ENCODE peak calls at places on chromosomes 2 and 18, in nine cellular contexts. One of them, this sample, is unnamed.

GRCh38 chr2:28408764-28409599 is 16.3 kb downstream of the FOSL2 start:
- DNase-seq in pancreas: no peak
- DNase-seq in astrocyte of the spinal cord: peak
- DNase-seq in hepatocyte: no peak
- DNase-seq in stomach: no peak
- DNase-seq in left lung: peak
- DNase-seq in body of pancreas: peak
- DNase-seq in spleen: peak
- DNase-seq in AG10803: peak
- DNase-seq in this sample: peak

GRCh38 chr18:9814431-9814830 is 71.3 kb upstream of the TXNDC2 start:
- DNase-seq in pancreas: no peak
- DNase-seq in astrocyte of the spinal cord: peak
- DNase-seq in hepatocyte: no peak
- DNase-seq in stomach: no peak
- DNase-seq in left lung: no peak
- DNase-seq in body of pancreas: no peak
- DNase-seq in spleen: no peak
- DNase-seq in AG10803: peak
- DNase-seq in this sample: peak

GRCh38 chr2:11161747-11162146 is 6.5 kb downstream of the SLC66A3 start:
- DNase-seq in pancreas: no peak
- DNase-seq in astrocyte of the spinal cord: no peak
- DNase-seq in hepatocyte: no peak
- DNase-seq in stomach: no peak
- DNase-seq in left lung: no peak
- DNase-seq in body of pancreas: no peak
- DNase-seq in spleen: peak
- DNase-seq in AG10803: no peak
- DNase-seq in this sample: no peak

GRCh38 chr2:74740395-74741075 is 86.5 kb downstream of the SEMA4F start:
- DNase-seq in pancreas: no peak
- DNase-seq in astrocyte of the spinal cord: peak
- DNase-seq in hepatocyte: peak
- DNase-seq in stomach: peak
- DNase-seq in left lung: peak
- DNase-seq in body of pancreas: no peak
- DNase-seq in spleen: no peak
- DNase-seq in AG10803: peak
- DNase-seq in this sample: peak

GRCh38 chr2:223100061-223100511 is 48.1 kb downstream of the KCNE4 start:
- DNase-seq in pancreas: peak
- DNase-seq in astrocyte of the spinal cord: peak
- DNase-seq in hepatocyte: peak
- DNase-seq in stomach: no peak
- DNase-seq in left lung: no peak
- DNase-seq in body of pancreas: peak
- DNase-seq in spleen: no peak
- DNase-seq in AG10803: peak
- DNase-seq in this sample: no peak

GRCh38 chr2:219571311-219572236 is at the start of gene OBSL1:
- DNase-seq in pancreas: peak
- DNase-seq in astrocyte of the spinal cord: peak
- DNase-seq in hepatocyte: peak
- DNase-seq in stomach: peak
- DNase-seq in left lung: peak
- DNase-seq in body of pancreas: peak
- DNase-seq in spleen: no peak
- DNase-seq in AG10803: peak
- DNase-seq in this sample: peak

GRCh38 chr2:107543793-107544192 is 282.9 kb upstream of the RGPD4 start:
- DNase-seq in pancreas: no peak
- DNase-seq in astrocyte of the spinal cord: no peak
- DNase-seq in hepatocyte: no peak
- DNase-seq in stomach: no peak
- DNase-seq in left lung: no peak
- DNase-seq in body of pancreas: no peak
- DNase-seq in spleen: no peak
- DNase-seq in AG10803: no peak
- DNase-seq in this sample: no peak

GRCh38 chr2:45466045-45466444 is 145.0 kb downstream of the SRBD1 start:
- DNase-seq in pancreas: no peak
- DNase-seq in astrocyte of the spinal cord: no peak
- DNase-seq in hepatocyte: no peak
- DNase-seq in stomach: no peak
- DNase-seq in left lung: no peak
- DNase-seq in body of pancreas: no peak
- DNase-seq in spleen: no peak
- DNase-seq in AG10803: no peak
- DNase-seq in this sample: no peak

GRCh38 chr18:58787750-58788149 is 76.9 kb upstream of the ZNF532 start:
- DNase-seq in pancreas: no peak
- DNase-seq in astrocyte of the spinal cord: no peak
- DNase-seq in hepatocyte: no peak
- DNase-seq in stomach: no peak
- DNase-seq in left lung: no peak
- DNase-seq in body of pancreas: no peak
- DNase-seq in spleen: no peak
- DNase-seq in AG10803: peak
- DNase-seq in this sample: no peak

GRCh38 chr2:48693066-48693465 is 62.5 kb downstream of the LHCGR start:
- DNase-seq in pancreas: no peak
- DNase-seq in astrocyte of the spinal cord: peak
- DNase-seq in hepatocyte: no peak
- DNase-seq in stomach: no peak
- DNase-seq in left lung: no peak
- DNase-seq in body of pancreas: no peak
- DNase-seq in spleen: no peak
- DNase-seq in AG10803: peak
- DNase-seq in this sample: no peak

GRCh38 chr2:169573974-169574299 is 272 bp upstream of the FASTKD1 start:
- DNase-seq in pancreas: no peak
- DNase-seq in astrocyte of the spinal cord: no peak
- DNase-seq in hepatocyte: no peak
- DNase-seq in stomach: no peak
- DNase-seq in left lung: no peak
- DNase-seq in body of pancreas: no peak
- DNase-seq in spleen: no peak
- DNase-seq in AG10803: no peak
- DNase-seq in this sample: no peak

DNA sequence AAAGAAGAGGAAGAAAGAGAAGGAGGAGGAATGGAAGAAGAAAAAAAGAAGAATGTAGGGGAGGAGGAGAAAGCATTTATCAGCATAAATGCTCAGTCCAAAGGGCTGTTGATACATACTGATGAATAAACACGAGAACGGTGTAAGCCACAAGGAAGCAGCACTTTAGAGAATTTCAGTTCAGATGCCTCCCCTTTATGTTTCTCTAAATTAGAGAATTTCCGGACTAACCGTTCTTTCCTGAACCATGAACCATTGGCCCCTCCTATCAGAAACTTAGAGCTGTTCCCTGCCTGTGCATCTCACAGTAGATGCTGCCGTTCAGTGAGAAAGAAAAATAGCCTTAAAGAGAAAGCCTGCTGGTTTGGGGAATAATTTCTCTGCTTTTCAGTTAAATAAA is 49.2 kb upstream of the TUBA3D start:
- DNase-seq in pancreas: no peak
- DNase-seq in astrocyte of the spinal cord: no peak
- DNase-seq in hepatocyte: no peak
- DNase-seq in stomach: no peak
- DNase-seq in left lung: no peak
- DNase-seq in body of pancreas: no peak
- DNase-seq in spleen: no peak
- DNase-seq in AG10803: no peak
- DNase-seq in this sample: no peak
- H3K4me3 ChIP-seq in pancreas: no peak
- H3K4me3 ChIP-seq in astrocyte of the spinal cord: no peak
- H3K4me3 ChIP-seq in hepatocyte: no peak
- H3K4me3 ChIP-seq in stomach: no peak
- H3K4me3 ChIP-seq in left lung: no peak
- H3K4me3 ChIP-seq in body of pancreas: no peak
- H3K4me3 ChIP-seq in spleen: no peak
- H3K4me3 ChIP-seq in AG10803: no peak
- H3K4me3 ChIP-seq in this sample: no peak

DNA sequence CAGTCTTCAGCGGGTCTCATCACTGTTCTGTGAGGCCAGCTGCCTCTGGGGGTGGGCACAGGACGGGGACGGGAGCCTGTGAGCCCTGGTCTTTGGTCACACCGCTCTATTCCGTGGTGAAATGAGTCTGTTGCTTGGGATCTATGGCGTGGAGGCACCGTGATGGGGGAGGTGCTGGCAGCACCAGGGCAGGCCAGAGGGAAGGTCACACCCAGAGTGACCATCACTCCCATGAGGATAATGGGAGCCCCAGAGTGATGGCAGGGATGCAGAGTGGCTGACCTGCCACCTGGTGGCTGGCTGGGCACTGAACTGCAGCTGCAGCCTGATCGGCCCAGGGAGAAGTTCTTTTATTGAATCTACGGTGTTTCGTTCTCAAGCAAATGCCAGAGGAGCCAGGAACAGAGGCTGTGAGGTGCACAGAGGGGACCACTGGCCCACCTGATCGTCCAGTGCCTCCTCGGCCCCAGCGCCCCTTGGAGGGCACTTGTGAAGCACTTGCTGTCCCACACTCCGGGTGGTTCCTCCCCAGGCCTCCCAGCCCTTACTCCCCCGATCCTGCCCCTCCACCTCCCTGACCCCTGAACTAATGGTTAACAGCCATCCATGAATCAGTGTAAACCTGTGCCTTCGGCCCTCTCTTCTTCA is 17.9 kb downstream of the KCNIP3 start:
- DNase-seq in pancreas: peak
- DNase-seq in astrocyte of the spinal cord: peak
- DNase-seq in hepatocyte: peak
- DNase-seq in stomach: peak
- DNase-seq in left lung: peak
- DNase-seq in body of pancreas: peak
- DNase-seq in spleen: peak
- DNase-seq in AG10803: peak
- DNase-seq in this sample: peak
- TF ChIP-seq CTCF in pancreas: peak
- TF ChIP-seq CTCF in astrocyte of the spinal cord: peak
- TF ChIP-seq CTCF in hepatocyte: peak
- TF ChIP-seq CTCF in stomach: no peak
- TF ChIP-seq CTCF in left lung: peak
- TF ChIP-seq CTCF in body of pancreas: peak
- TF ChIP-seq CTCF in spleen: peak
- TF ChIP-seq CTCF in AG10803: peak
- TF ChIP-seq CTCF in this sample: peak

GRCh38 chr2:7430421-7430868 is 513.2 kb downstream of the RNF144A start:
- DNase-seq in pancreas: no peak
- DNase-seq in astrocyte of the spinal cord: no peak
- DNase-seq in hepatocyte: no peak
- DNase-seq in stomach: no peak
- DNase-seq in left lung: no peak
- DNase-seq in body of pancreas: no peak
- DNase-seq in spleen: no peak
- DNase-seq in AG10803: no peak
- DNase-seq in this sample: no peak

GRCh38 chr2:7432426-7432825 is 515.2 kb downstream of the RNF144A start:
- DNase-seq in pancreas: no peak
- DNase-seq in astrocyte of the spinal cord: no peak
- DNase-seq in hepatocyte: no peak
- DNase-seq in stomach: no peak
- DNase-seq in left lung: no peak
- DNase-seq in body of pancreas: no peak
- DNase-seq in spleen: no peak
- DNase-seq in AG10803: no peak
- DNase-seq in this sample: no peak

GRCh38 chr2:7429733-7430132 is 512.5 kb downstream of the RNF144A start:
- DNase-seq in pancreas: no peak
- DNase-seq in astrocyte of the spinal cord: no peak
- DNase-seq in hepatocyte: no peak
- DNase-seq in stomach: no peak
- DNase-seq in left lung: no peak
- DNase-seq in body of pancreas: no peak
- DNase-seq in spleen: no peak
- DNase-seq in AG10803: no peak
- DNase-seq in this sample: no peak

GRCh38 chr2:7428444-7429204 is 511.4 kb downstream of the RNF144A start:
- DNase-seq in pancreas: no peak
- DNase-seq in astrocyte of the spinal cord: no peak
- DNase-seq in hepatocyte: no peak
- DNase-seq in stomach: no peak
- DNase-seq in left lung: peak
- DNase-seq in body of pancreas: no peak
- DNase-seq in spleen: peak
- DNase-seq in AG10803: no peak
- DNase-seq in this sample: no peak

DNA sequence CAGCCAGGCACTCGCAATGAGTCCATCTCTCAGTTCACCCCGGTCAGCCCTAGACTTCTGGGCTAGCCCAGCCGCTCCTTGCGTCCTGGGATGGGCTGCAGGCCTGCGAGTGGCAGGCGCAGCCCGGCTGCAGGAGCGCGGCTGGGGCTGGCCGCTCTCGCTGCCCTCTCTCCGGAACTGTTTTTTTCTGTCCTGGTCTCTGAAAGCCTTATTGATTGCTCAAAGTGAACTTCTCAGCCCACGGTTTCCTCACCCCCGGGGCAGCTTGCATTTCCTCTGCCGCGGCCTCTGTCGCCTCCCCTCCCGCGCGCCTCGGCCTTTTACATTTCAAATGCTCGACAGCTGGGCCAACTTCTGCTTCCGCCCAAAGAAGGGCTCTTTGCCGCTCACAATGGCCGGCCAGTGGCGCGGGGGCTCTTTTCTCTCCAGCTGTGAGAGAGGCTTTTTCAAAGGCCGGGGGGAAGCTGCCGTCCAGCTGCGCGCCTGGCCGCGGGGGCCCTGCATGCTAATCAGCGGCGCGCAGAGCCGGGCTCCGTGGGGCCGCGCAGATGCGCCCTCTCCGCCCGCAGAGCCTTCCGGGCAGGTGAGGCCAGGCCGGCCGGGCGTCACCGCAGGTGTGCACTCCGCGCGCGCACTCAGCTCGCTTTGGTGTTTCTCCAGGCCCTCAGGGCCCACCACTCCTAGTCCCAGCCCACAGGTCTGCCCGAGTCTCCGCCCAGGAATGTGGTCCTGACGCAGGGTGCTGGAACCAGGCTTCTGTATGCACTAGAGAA is 513.8 kb downstream of the RNF144A start:
- DNase-seq in pancreas: peak
- DNase-seq in astrocyte of the spinal cord: peak
- DNase-seq in hepatocyte: peak
- DNase-seq in stomach: peak
- DNase-seq in left lung: peak
- DNase-seq in body of pancreas: peak
- DNase-seq in spleen: peak
- DNase-seq in AG10803: no peak
- DNase-seq in this sample: peak
- H3K4me3 ChIP-seq in pancreas: peak
- H3K4me3 ChIP-seq in astrocyte of the spinal cord: peak
- H3K4me3 ChIP-seq in hepatocyte: peak
- H3K4me3 ChIP-seq in stomach: peak
- H3K4me3 ChIP-seq in left lung: peak
- H3K4me3 ChIP-seq in body of pancreas: no peak
- H3K4me3 ChIP-seq in spleen: peak
- H3K4me3 ChIP-seq in AG10803: no peak
- H3K4me3 ChIP-seq in this sample: no peak

DNA sequence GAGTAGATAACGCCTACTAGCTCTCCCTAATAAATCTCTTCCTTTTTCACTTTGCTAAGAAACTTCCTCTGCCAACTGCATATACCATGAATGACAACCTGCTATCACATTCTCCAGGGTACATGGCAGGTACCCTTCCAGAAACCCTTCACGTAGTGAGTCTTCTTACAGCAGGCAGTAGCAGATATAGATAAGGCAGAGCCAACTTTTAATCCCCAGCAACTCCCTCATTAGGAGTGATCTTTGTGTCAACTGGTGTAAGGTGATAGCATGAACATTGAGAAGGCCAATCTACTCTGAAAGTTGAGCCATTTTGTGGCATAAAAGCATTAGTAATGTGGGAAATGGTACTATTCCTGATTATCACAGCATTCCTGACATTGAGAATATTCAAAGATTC is 5.7 kb upstream of the STK17B start:
- DNase-seq in pancreas: no peak
- DNase-seq in astrocyte of the spinal cord: no peak
- DNase-seq in hepatocyte: no peak
- DNase-seq in stomach: no peak
- DNase-seq in left lung: no peak
- DNase-seq in body of pancreas: no peak
- DNase-seq in spleen: no peak
- DNase-seq in AG10803: no peak
- DNase-seq in this sample: no peak
- TF ChIP-seq CTCF in pancreas: no peak
- TF ChIP-seq CTCF in astrocyte of the spinal cord: no peak
- TF ChIP-seq CTCF in hepatocyte: no peak
- TF ChIP-seq CTCF in stomach: no peak
- TF ChIP-seq CTCF in left lung: no peak
- TF ChIP-seq CTCF in body of pancreas: no peak
- TF ChIP-seq CTCF in spleen: no peak
- TF ChIP-seq CTCF in AG10803: no peak
- TF ChIP-seq CTCF in this sample: no peak

This sample was measured in epithelial cell of esophagus.